ENCODE peak calls at places on chromosomes 16 and 17, in seven cellular contexts. S is fibroblast of lung, H is cardiac fibroblast, C is foreskin keratinocyte, J is kidney glomerular epithelial cell, D is T-helper 9 cell, Z is H7. O is an unnamed sample.
A peak's percentile ranks its signal among the peaks of the same experiment; 100 is the strongest.

GRCh38 chr17:74123350-74123749 is 80.1 kb upstream of the RPL38 start:
- DNase-seq in S (peak; percentile 32), H (peak; percentile 16), C (no peak), J (peak; percentile 18), D (no peak), Z (peak; percentile 68), O (no peak)

GRCh38 chr17:56994009-56994792 is 16.3 kb downstream of the SCPEP1 start:
- DNase-seq in S (peak; percentile 79), H (peak; percentile 21), C (no peak), J (no peak), D (no peak), Z (no peak), O (no peak)

GRCh38 chr17:9266031-9266680 is 244.8 kb downstream of the NTN1 start:
- DNase-seq in S (peak; percentile 61), H (no peak), C (no peak), J (no peak), D (no peak), Z (no peak), O (no peak)

GRCh38 chr17:82592289-82592683 is 56.0 kb downstream of the WDR45B start:
- DNase-seq in S (no peak), H (no peak), C (no peak), J (no peak), D (no peak), Z (peak; percentile 38), O (peak; percentile 42)

GRCh38 chr17:50481648-50482047 is 3.0 kb downstream of the RSAD1 start:
- DNase-seq in S (no peak), H (no peak), C (no peak), J (no peak), D (no peak), Z (no peak), O (no peak)

GRCh38 chr17:70622382-70623260 is 453.3 kb downstream of the KCNJ2 start:
- DNase-seq in S (peak; percentile 43), H (peak; percentile 48), C (no peak), J (peak; percentile 29), D (no peak), Z (peak; percentile 66), O (peak; percentile 9)

GRCh38 chr17:17783121-17783824 is 53.5 kb downstream of the SREBF1 start:
- DNase-seq in S (peak; percentile 40), H (peak; percentile 27), C (no peak), J (no peak), D (peak; percentile 53), Z (peak; percentile 92), O (no peak)

GRCh38 chr17:70655179-70655578 is 485.8 kb downstream of the KCNJ2 start:
- DNase-seq in S (no peak), H (no peak), C (no peak), J (no peak), D (no peak), Z (no peak), O (no peak)

GRCh38 chr16:9280067-9280466 is 188.6 kb downstream of the HAPSTR1 start:
- DNase-seq in S (no peak), H (no peak), C (no peak), J (no peak), D (no peak), Z (no peak), O (no peak)